ENCODE peak calls at places on chromosomes 7 and 10, in nine cellular contexts. N, E, D, K, G, Z, M, C and Q are unnamed samples.

GRCh38 chr7:2717293-2717904 is 29.4 kb downstream of the AMZ1 start:
- DNase-seq in N (no peak), C (no peak), E (peak; percentile 79), D (no peak), Z (no peak), M (peak; percentile 56), G (peak; percentile 86), K (no peak), Q (no peak)

GRCh38 chr7:74039337-74039736 is 11.4 kb downstream of the ELN start:
- DNase-seq in D (no peak), K (no peak), G (no peak), C (no peak), E (no peak), M (no peak), N (no peak), Z (no peak), Q (no peak)

GRCh38 chr10:62433181-62433692 is 59.1 kb downstream of the ZNF365 start:
- DNase-seq in D (peak; percentile 78), Z (peak; percentile 88), N (no peak), M (no peak), K (no peak), C (peak; percentile 50), E (peak; percentile 84), G (peak; percentile 33), Q (no peak)

GRCh38 chr10:3452683-3453388 is 280.3 kb upstream of the PITRM1 start:
- DNase-seq in N (no peak), G (peak; percentile 49), K (no peak), E (no peak), D (no peak), M (no peak), C (no peak), Z (peak; percentile 93), Q (no peak)

GRCh38 chr10:2933519-2933918 is 133.8 kb upstream of the PFKP start:
- DNase-seq in K (no peak), E (no peak), Z (no peak), D (no peak), C (no peak), G (no peak), N (no peak), M (no peak), Q (no peak)

GRCh38 chr7:157615101-157615817 is 278.5 kb downstream of the DNAJB6 start:
- DNase-seq in Z (no peak), C (no peak), D (no peak), G (no peak), E (peak; percentile 66), M (no peak), K (no peak), N (no peak), Q (no peak)

GRCh38 chr10:37643187-37643586 is 214.2 kb downstream of the ZNF248 start:
- DNase-seq in M (no peak), D (peak; percentile 55), G (no peak), N (no peak), Z (no peak), C (no peak), K (no peak), E (no peak), Q (no peak)

GRCh38 chr10:43047288-43047970 is 29.4 kb upstream of the RET start:
- DNase-seq in M (no peak), N (no peak), Z (no peak), C (no peak), E (peak; percentile 54), G (no peak), K (peak; percentile 6), D (no peak), Q (no peak)

GRCh38 chr7:101352920-101353308 is 9.8 kb upstream of the COL26A1 start:
- DNase-seq in E (no peak), M (no peak), D (no peak), K (no peak), G (no peak), Z (no peak), C (no peak), N (no peak), Q (no peak)

GRCh38 chr7:115271332-115272235 is 349.7 kb downstream of the MDFIC start:
- DNase-seq in K (no peak), D (no peak), E (no peak), C (no peak), M (no peak), N (no peak), G (no peak), Z (peak; percentile 62), Q (no peak)

GRCh38 chr10:78211476-78212110 is 177.9 kb downstream of the RPS24 start:
- DNase-seq in E (no peak), M (no peak), K (no peak), C (no peak), Z (no peak), G (peak; percentile 69), D (no peak), N (peak; percentile 32), Q (no peak)

GRCh38 chr10:76411719-76412435 is 980.5 kb downstream of the LRMDA start:
- DNase-seq in N (no peak), G (no peak), Z (no peak), K (peak; percentile 31), D (no peak), E (peak; percentile 90), C (no peak), M (no peak), Q (no peak)

GRCh38 chr10:80204801-80205477 is 398 bp downstream of the ANXA11 start:
- DNase-seq in M (peak; percentile 40), K (no peak), E (peak; percentile 66), N (peak; percentile 11), G (peak; percentile 67), C (no peak), D (no peak), Z (no peak), Q (no peak)

GRCh38 chr10:119640384-119640783 is 10.8 kb upstream of the BAG3 start:
- DNase-seq in N (no peak), Z (no peak), K (no peak), C (no peak), G (no peak), E (no peak), D (no peak), M (no peak), Q (no peak)

GRCh38 chr7:107632466-107632865 is 28.2 kb upstream of the SLC26A4 start:
- DNase-seq in M (no peak), D (no peak), C (no peak), E (no peak), Z (no peak), G (no peak), N (no peak), K (no peak), Q (no peak)

GRCh38 chr7:134126126-134126525 is 1.0 kb upstream of the LRGUK start:
- DNase-seq in C (no peak), Z (no peak), G (no peak), K (no peak), N (no peak), M (no peak), D (no peak), E (no peak), Q (no peak)

GRCh38 chr7:152969839-152970238 is 210.3 kb downstream of the ACTR3B start:
- DNase-seq in K (no peak), D (no peak), G (no peak), Z (no peak), E (no peak), N (no peak), M (no peak), C (no peak), Q (no peak)

GRCh38 chr10:94042001-94042813 is 48.5 kb downstream of the PLCE1 start:
- DNase-seq in N (no peak), M (no peak), D (no peak), E (no peak), G (peak; percentile 39), K (no peak), Z (peak; percentile 36), C (no peak), Q (no peak)

GRCh38 chr10:119165171-119166110 is at the start of gene SFXN4:
- DNase-seq in G (peak; percentile 87), E (peak; percentile 89), C (peak; percentile 74), M (peak; percentile 90), Z (no peak), K (peak; percentile 63), N (peak; percentile 59), D (peak; percentile 75), Q (peak; percentile 47)

GRCh38 chr7:55024776-55025175 is 6.0 kb downstream of the EGFR start:
- DNase-seq in N (no peak), K (no peak), D (no peak), G (no peak), E (no peak), Z (peak; percentile 77), C (no peak), M (no peak), Q (no peak)

GRCh38 chr10:3766046-3766761 is 18.8 kb downstream of the KLF6 start:
- DNase-seq in M (no peak), N (no peak), G (peak; percentile 57), E (no peak), C (no peak), D (no peak), Z (no peak), K (no peak), Q (no peak)

GRCh38 chr7:19705663-19706062 is 3.2 kb downstream of the POLR1F start:
- DNase-seq in G (no peak), K (no peak), C (no peak), N (no peak), D (no peak), M (no peak), Z (no peak), E (no peak), Q (no peak)

GRCh38 chr10:22561909-22562308 is 152.5 kb downstream of the PIP4K2A start:
- DNase-seq in E (no peak), D (no peak), M (no peak), Z (no peak), C (no peak), K (no peak), N (no peak), G (no peak), Q (no peak)

GRCh38 chr7:194996-195829 is 2.8 kb downstream of the FAM20C start:
- DNase-seq in K (no peak), E (no peak), N (no peak), C (no peak), M (no peak), D (peak; percentile 27), G (no peak), Z (no peak), Q (no peak)

GRCh38 chr7:108630002-108630401 is 60.3 kb downstream of the DNAJB9 start:
- DNase-seq in N (no peak), D (peak; percentile 21), M (no peak), Z (peak; percentile 14), G (peak; percentile 45), E (no peak), K (no peak), C (no peak), Q (no peak)

GRCh38 chr10:112140110-112140755 is 43.3 kb downstream of the GPAM start:
- DNase-seq in D (peak; percentile 64), N (peak; percentile 90), G (peak; percentile 92), M (peak; percentile 90), E (peak; percentile 73), Z (peak; percentile 18), K (peak; percentile 34), C (peak; percentile 46), Q (peak; percentile 87)

GRCh38 chr10:102131286-102132170 is 1.3 kb upstream of the PPRC1 start:
- DNase-seq in D (no peak), G (no peak), M (no peak), C (no peak), Z (no peak), E (no peak), N (no peak), K (no peak), Q (no peak)

GRCh38 chr10:130174343-130174742 is 38.2 kb downstream of the GLRX3 start:
- DNase-seq in Z (no peak), D (no peak), M (no peak), K (no peak), E (no peak), C (no peak), G (no peak), N (no peak), Q (no peak)

GRCh38 chr7:157054927-157055326 is 44.5 kb upstream of the MNX1 start:
- DNase-seq in G (no peak), D (no peak), Z (no peak), N (no peak), C (no peak), K (no peak), M (no peak), E (no peak), Q (no peak)

GRCh38 chr10:3948843-3949242 is 163.8 kb upstream of the KLF6 start:
- DNase-seq in C (peak; percentile 50), N (no peak), K (no peak), G (no peak), E (no peak), M (no peak), Z (peak; percentile 23), D (peak; percentile 27), Q (no peak)